ENCODE peak calls at places on chromosome 4, in five cellular contexts. M is PC-9, F is endothelial cell, Y is AG10803, T is AG09309. Q is an unnamed sample.

GRCh38 chr4:12852338-12853307 is 631.5 kb downstream of the RAB28 start:
- DNase-seq in T (peak), F (peak), Y (peak), M (peak), Q (peak)

GRCh38 chr4:24192018-24192641 is 302.3 kb upstream of the PPARGC1A start:
- DNase-seq in T (no peak), F (no peak), Y (no peak), M (no peak), Q (no peak)

GRCh38 chr4:169307581-169307980 is 36.8 kb upstream of the SH3RF1 start:
- DNase-seq in Y (no peak), F (no peak), T (no peak), M (no peak), Q (no peak)

GRCh38 chr4:173878701-173879100 is 348.7 kb upstream of the HAND2 start:
- DNase-seq in M (no peak), T (no peak), F (no peak), Y (no peak), Q (no peak)

GRCh38 chr4:73520821-73521220 is 39.3 kb downstream of the AFM start:
- DNase-seq in T (peak), Y (peak), M (no peak), F (no peak), Q (no peak)

GRCh38 chr4:159048166-159048886 is 54.6 kb upstream of the RAPGEF2 start:
- DNase-seq in M (no peak), Y (peak), T (no peak), F (no peak), Q (peak)

GRCh38 chr4:14816592-14817273 is 185.5 kb upstream of the CPEB2 start:
- DNase-seq in T (no peak), M (no peak), F (no peak), Y (no peak), Q (no peak)

GRCh38 chr4:110088670-110089069 is 109.7 kb downstream of the ELOVL6 start:
- DNase-seq in T (peak), M (no peak), F (no peak), Y (peak), Q (peak)

GRCh38 chr4:146508229-146508939 is 13.4 kb downstream of the SLC10A7 start:
- DNase-seq in T (no peak), Y (no peak), F (no peak), M (no peak), Q (no peak)

GRCh38 chr4:57023104-57023503 is 44.4 kb downstream of the POLR2B start:
- DNase-seq in Y (peak), T (peak), M (no peak), F (no peak), Q (peak)

GRCh38 chr4:22129454-22130075 is 181.0 kb upstream of the KCNIP4 start:
- DNase-seq in M (no peak), F (peak), T (peak), Y (peak), Q (peak)

GRCh38 chr4:181548873-181549541 is 694.2 kb upstream of the TENM3 start:
- DNase-seq in T (peak), F (no peak), Y (peak), M (no peak), Q (no peak)

GRCh38 chr4:150126201-150126879 is 48.1 kb downstream of the DCLK2 start:
- DNase-seq in Y (peak), T (no peak), M (no peak), F (no peak), Q (no peak)

GRCh38 chr4:106614446-106614845 is 245.9 kb upstream of the GIMD1 start:
- DNase-seq in T (no peak), M (no peak), Y (peak), F (no peak), Q (peak)

GRCh38 chr4:70844180-70844579 is 4.5 kb upstream of the GRSF1 start:
- DNase-seq in Y (no peak), T (no peak), M (no peak), F (no peak), Q (no peak)

GRCh38 chr4:185955817-185956542 is 113.0 kb upstream of the TLR3 start:
- DNase-seq in T (no peak), F (no peak), M (no peak), Y (no peak), Q (no peak)

DNA sequence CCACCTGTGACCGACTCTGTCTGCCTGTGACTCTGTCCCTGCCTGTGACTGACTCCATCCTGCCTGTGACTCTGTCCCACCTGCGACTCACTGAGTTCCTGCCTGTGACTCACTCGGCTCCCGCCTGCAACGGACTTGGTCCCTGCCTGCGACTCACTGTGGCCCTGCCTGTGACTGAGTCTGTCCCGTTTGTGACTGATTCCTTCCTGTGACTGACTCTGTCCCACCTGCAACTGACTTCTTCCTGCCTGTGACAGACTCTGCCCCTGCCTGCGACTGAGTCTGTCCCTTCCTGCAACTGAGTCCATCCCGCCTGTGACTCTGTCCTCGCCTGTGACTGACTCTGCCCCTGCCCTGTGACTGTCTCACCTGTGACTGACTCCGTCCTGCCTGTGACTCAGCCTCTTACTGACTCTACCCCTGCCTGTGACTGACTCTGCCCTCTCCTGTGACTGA is 9.6 kb upstream of the UVSSA start:
- DNase-seq in Y (peak), M (peak), F (no peak), T (no peak), Q (no peak)
- TF ChIP-seq CTCF in Y (no peak), M (no peak), F (no peak), T (no peak), Q (no peak)

GRCh38 chr4:134024251-134024650 is 177.3 kb downstream of the PABPC4L start:
- DNase-seq in M (no peak), Y (no peak), T (no peak), F (peak), Q (no peak)
- TF ChIP-seq CTCF in M (no peak), Y (no peak), T (no peak), F (peak), Q (peak)

GRCh38 chr4:156169011-156169410 is 215.3 kb upstream of the CTSO start:
- DNase-seq in M (no peak), T (peak), Y (peak), F (peak), Q (peak)
- TF ChIP-seq CTCF in M (peak), T (peak), Y (peak), F (peak), Q (peak)

DNA sequence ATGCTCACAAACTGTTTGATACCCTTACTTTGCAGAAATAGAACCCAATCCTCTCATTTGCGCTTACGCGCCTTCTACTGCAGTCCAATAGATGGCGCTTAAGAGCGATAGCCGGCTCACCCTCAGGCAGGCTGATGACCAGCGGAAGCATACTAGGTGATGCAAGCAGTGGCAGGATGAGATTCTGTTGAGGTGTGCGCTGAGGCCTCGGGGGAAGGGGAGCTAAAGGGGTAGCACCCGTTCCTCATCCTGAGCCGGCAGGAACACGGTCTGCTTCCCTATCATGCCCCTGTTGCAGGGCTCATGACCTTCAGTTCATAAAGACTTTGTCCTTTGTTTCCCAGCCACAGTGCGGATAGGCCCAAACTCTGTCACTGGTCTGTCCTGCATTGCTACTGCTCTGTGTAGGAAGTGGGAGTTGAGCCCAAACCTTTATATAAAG is 628.9 kb downstream of the TLL1 start:
- DNase-seq in Y (no peak), F (peak), T (no peak), M (no peak), Q (no peak)
- TF ChIP-seq CTCF in Y (peak), F (no peak), T (peak), M (peak), Q (no peak)

DNA sequence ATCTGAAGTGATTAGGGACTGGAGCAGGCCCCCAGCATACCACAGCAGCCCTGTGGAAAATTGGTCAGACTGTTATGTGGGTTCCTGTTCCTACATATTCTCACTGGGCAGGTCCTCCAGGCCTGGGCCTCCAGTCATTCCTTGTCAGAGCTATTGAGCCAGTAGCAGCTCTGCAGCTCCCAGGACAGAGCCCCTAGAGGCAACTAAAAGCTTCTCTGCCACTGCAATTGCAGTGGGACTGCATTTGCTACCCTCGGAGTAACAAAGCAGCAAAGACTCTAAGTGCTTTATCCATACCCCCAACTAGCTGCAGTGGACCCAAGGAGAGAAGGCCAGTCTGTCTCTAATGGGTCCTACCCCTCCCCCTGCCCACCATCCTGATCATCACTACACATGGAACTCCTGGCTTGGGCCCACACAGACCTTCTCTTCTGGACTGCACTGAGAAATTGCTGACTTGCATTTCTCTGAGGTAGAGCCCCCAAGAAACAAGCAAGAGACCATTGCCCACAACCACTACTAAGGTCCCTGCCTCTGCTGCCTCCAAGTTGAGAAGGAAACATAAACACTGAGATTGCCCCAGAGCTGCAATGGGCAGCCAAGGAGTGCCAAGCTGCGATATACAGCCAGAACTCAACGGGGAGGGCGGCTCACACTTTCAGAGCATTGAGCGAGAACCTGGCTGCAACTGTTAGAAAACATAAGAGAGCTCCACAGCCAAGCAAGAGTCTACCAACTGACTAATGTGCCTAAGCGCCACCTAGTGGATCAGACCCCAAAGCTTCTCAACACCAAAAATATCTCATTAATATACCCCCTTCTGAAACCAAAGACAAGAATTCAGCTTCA is 738.7 kb upstream of the NDST4 start:
- DNase-seq in Y (no peak), M (no peak), T (no peak), F (peak), Q (no peak)
- TF ChIP-seq CTCF in Y (peak), M (peak), T (peak), F (peak), Q (no peak)

GRCh38 chr4:79863333-79863732 is 209.7 kb downstream of the ANTXR2 start:
- DNase-seq in F (no peak), Y (no peak), M (no peak), T (no peak), Q (no peak)
- TF ChIP-seq CTCF in F (no peak), Y (no peak), M (no peak), T (no peak), Q (no peak)